ENCODE peak calls at places on chromosomes 12 and 14, in seven cellular contexts. V is uterus, J is mesothelial cell of epicardium, C is lower lobe of right lung, D is HFFc6, B is cardiac fibroblast, Y is GM12865. O is an unnamed sample.

GRCh38 chr12:110732572-110732971 is 10.1 kb downstream of the PPP1CC start:
- DNase-seq in V (no peak), J (no peak), C (no peak), D (no peak), B (no peak), Y (no peak), O (no peak)

GRCh38 chr14:86022031-86022629 is 492.2 kb downstream of the FLRT2 start:
- DNase-seq in V (no peak), J (no peak), C (no peak), D (peak; percentile 16), B (peak; percentile 12), Y (no peak), O (no peak)

GRCh38 chr14:37593496-37594237 is 1.4 kb downstream of the FOXA1 start:
- DNase-seq in V (no peak), J (no peak), C (no peak), D (no peak), B (no peak), Y (no peak), O (no peak)

GRCh38 chr12:23174917-23175316 is 549.9 kb downstream of the ETNK1 start:
- DNase-seq in V (no peak), J (no peak), C (no peak), D (no peak), B (no peak), Y (no peak), O (no peak)

GRCh38 chr14:77212933-77213656 is 31.5 kb downstream of the TMEM63C start:
- DNase-seq in V (no peak), J (peak; percentile 72), C (peak; percentile 52), D (peak; percentile 2), B (peak; percentile 29), Y (peak; percentile 45), O (no peak)

GRCh38 chr12:95424271-95424994 is 49.5 kb upstream of the METAP2 start:
- DNase-seq in V (no peak), J (no peak), C (no peak), D (no peak), B (no peak), Y (no peak), O (no peak)

GRCh38 chr12:105562727-105563072 is 232.2 kb downstream of the C12orf75 start:
- DNase-seq in V (no peak), J (no peak), C (no peak), D (no peak), B (no peak), Y (no peak), O (no peak)

GRCh38 chr12:88362439-88362838 is 217.8 kb downstream of the KITLG start:
- DNase-seq in V (no peak), J (no peak), C (no peak), D (peak; percentile 10), B (peak; percentile 35), Y (no peak), O (no peak)

GRCh38 chr12:80846930-80847329 is 90.8 kb downstream of the LIN7A start:
- DNase-seq in V (no peak), J (no peak), C (no peak), D (no peak), B (no peak), Y (no peak), O (no peak)

GRCh38 chr12:31228811-31229792 is 96.8 kb downstream of the SINHCAF start:
- DNase-seq in V (no peak), J (no peak), C (peak; percentile 41), D (no peak), B (no peak), Y (no peak), O (no peak)

GRCh38 chr12:20653871-20654270 is 41.3 kb upstream of the SLCO1C1 start:
- DNase-seq in V (no peak), J (no peak), C (no peak), D (no peak), B (peak; percentile 33), Y (no peak), O (no peak)

GRCh38 chr12:55470088-55470830 is at the start of gene OR6C70:
- DNase-seq in V (no peak), J (no peak), C (no peak), D (no peak), B (no peak), Y (no peak), O (no peak)

GRCh38 chr12:51836012-51836832 is 12.3 kb downstream of the FIGNL2 start:
- DNase-seq in V (no peak), J (no peak), C (no peak), D (no peak), B (no peak), Y (no peak), O (no peak)

GRCh38 chr12:51836833-51837184 is 11.7 kb downstream of the FIGNL2 start:
- DNase-seq in V (no peak), J (no peak), C (no peak), D (no peak), B (no peak), Y (no peak), O (no peak)

GRCh38 chr12:51838762-51839161 is 9.8 kb downstream of the FIGNL2 start:
- DNase-seq in V (no peak), J (no peak), C (no peak), D (no peak), B (no peak), Y (no peak), O (no peak)

GRCh38 chr12:51838036-51838435 is 10.5 kb downstream of the FIGNL2 start:
- DNase-seq in V (no peak), J (no peak), C (no peak), D (no peak), B (no peak), Y (no peak), O (no peak)

DNA sequence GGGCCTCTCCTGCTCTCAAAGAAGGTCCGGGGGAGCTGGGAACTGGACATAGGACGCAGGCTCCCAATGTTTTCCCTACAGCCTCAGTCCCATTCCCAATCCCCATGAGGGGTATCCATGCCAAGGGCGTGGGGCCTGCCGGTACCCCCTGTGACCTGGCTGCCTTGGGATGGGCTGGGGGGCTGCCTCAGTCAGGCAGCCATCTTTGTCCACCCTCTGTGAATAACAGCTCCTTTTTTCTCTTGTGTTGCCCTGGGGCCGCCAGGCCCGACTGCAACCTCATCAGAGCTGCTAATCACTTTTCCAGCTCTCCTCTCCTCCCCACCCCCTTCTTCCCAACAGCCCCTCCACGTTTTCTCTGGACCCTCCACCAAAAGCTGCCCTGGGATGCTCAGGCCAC is 11.2 kb downstream of the FIGNL2 start:
- DNase-seq in V (no peak), J (no peak), C (no peak), D (no peak), B (no peak), Y (no peak), O (no peak)
- TF ChIP-seq CTCF in V (no peak), J (no peak), C (no peak), D (no peak), B (no peak), Y (no peak), O (no peak)

GRCh38 chr12:124369055-124369900 is 74.4 kb downstream of the RFLNA start:
- DNase-seq in V (peak; percentile 96), J (no peak), C (peak; percentile 92), D (peak; percentile 89), B (peak; percentile 95), Y (no peak), O (peak; percentile 94)
- TF ChIP-seq CTCF in V (peak; percentile 26), J (no peak), C (peak; percentile 53), D (peak; percentile 75), B (peak; percentile 43), Y (no peak), O (no peak)

GRCh38 chr12:62701492-62701891 is 233.5 kb downstream of the PPM1H start:
- DNase-seq in V (no peak), J (no peak), C (no peak), D (no peak), B (no peak), Y (no peak), O (no peak)

GRCh38 chr12:62700091-62700490 is 233.5 kb downstream of the MON2 start:
- DNase-seq in V (no peak), J (no peak), C (no peak), D (peak; percentile 33), B (peak; percentile 60), Y (no peak), O (no peak)

GRCh38 chr12:62697893-62698292 is 231.3 kb downstream of the MON2 start:
- DNase-seq in V (no peak), J (no peak), C (no peak), D (no peak), B (peak; percentile 51), Y (no peak), O (no peak)

GRCh38 chr12:62698701-62699101 is 232.1 kb downstream of the MON2 start:
- DNase-seq in V (no peak), J (no peak), C (no peak), D (peak; percentile 68), B (peak; percentile 85), Y (no peak), O (no peak)

GRCh38 chr12:62703011-62703380 is 232.0 kb downstream of the PPM1H start:
- DNase-seq in V (no peak), J (no peak), C (no peak), D (peak; percentile 67), B (no peak), Y (no peak), O (no peak)
- TF ChIP-seq CTCF in V (no peak), J (no peak), C (no peak), D (no peak), B (no peak), Y (no peak), O (no peak)

DNA sequence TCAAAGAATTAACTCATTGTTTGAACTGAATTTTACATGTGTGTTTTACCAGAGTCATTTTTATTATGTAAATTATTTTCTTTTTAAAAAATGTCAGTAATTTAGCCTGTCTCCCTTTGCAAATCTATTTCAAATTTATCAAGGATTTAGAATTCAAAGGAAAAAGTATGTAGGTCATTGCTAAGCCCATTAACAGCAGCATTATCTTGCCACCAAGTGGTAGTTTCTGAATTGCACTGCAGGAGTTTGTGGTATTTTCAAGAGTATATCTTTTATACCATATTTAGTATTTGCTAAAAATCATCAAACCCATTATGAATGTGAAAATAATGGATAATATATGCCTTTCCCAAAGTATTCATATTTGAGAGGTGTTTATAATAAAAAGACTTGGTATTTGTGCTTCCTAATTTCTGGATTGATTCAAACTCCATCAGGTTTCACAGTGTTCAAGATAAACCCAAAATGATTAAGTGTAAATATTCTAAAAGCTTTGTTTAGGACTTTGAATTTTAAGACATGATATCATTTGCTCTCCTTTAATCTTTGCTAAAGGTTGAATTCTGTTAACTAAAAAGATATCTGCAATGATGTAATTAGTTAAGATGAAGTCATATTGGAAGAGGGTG is 711.4 kb downstream of the FSCB start:
- DNase-seq in V (no peak), J (no peak), C (no peak), D (no peak), B (peak; percentile 0), Y (no peak), O (no peak)
- TF ChIP-seq CTCF in V (no peak), J (peak; percentile 55), C (no peak), D (peak; percentile 20), B (no peak), Y (no peak), O (no peak)

GRCh38 chr12:49295087-49296001 is at the start of gene PRPH:
- DNase-seq in V (no peak), J (peak; percentile 46), C (no peak), D (no peak), B (no peak), Y (no peak), O (no peak)
- TF ChIP-seq CTCF in V (no peak), J (no peak), C (no peak), D (no peak), B (no peak), Y (no peak), O (no peak)

DNA sequence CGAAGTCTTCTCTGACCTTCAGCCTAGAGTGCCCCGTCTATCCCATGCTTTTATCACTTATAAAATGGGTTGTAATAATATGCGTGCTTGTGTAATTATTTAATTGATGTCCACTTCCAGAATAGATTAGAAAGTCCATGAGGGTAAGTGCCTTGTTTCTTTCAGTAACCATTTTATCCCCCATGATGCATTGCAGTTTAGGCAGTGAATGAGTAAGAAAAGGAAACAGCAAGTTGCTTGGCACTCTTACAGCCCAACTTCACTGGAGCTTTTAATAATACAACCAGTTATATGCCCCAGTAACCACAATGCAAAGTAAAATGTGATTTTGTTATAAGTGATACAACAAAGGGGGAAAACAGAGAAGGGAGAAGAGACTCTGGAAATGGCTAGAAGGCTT is 287.3 kb downstream of the MED13L start:
- DNase-seq in V (no peak), J (no peak), C (no peak), D (no peak), B (no peak), Y (no peak), O (no peak)
- TF ChIP-seq CTCF in V (no peak), J (no peak), C (no peak), D (no peak), B (no peak), Y (no peak), O (no peak)